ENCODE peak calls at places on chromosomes 3 and 15, in five cellular contexts. X is heart right ventricle, W is amniotic stem cell, H is Daoy, Y is left ventricle myocardium superior. I is an unnamed sample.

GRCh38 chr3:194496217-194496881 is 9.5 kb upstream of the ATP13A3 start:
- DNase-seq in X (no peak), W (no peak), H (peak; percentile 54), Y (no peak), I (no peak)

GRCh38 chr15:90638241-90638691 is 78.9 kb upstream of the BLM start:
- DNase-seq in X (no peak), W (no peak), H (no peak), Y (no peak), I (no peak)

GRCh38 chr3:89165636-89166312 is 58.4 kb downstream of the EPHA3 start:
- DNase-seq in X (no peak), W (no peak), H (no peak), Y (no peak), I (no peak)

GRCh38 chr3:161014997-161015749 is 90.0 kb downstream of the B3GALNT1 start:
- DNase-seq in X (no peak), W (no peak), H (no peak), Y (no peak), I (no peak)

GRCh38 chr3:165195628-165196576 is at the start of gene SLITRK3:
- DNase-seq in X (no peak), W (no peak), H (peak; percentile 5), Y (peak; percentile 23), I (peak; percentile 58)

GRCh38 chr3:136193273-136194043 is 2.7 kb downstream of the MSL2 start:
- DNase-seq in X (no peak), W (no peak), H (peak; percentile 7), Y (no peak), I (no peak)

GRCh38 chr3:13890377-13891016 is 10.6 kb upstream of the WNT7A start:
- DNase-seq in X (no peak), W (no peak), H (no peak), Y (no peak), I (peak; percentile 68)

GRCh38 chr3:151101270-151101954 is 15.9 kb downstream of the MED12L start:
- DNase-seq in X (peak; percentile 8), W (no peak), H (no peak), Y (no peak), I (no peak)

GRCh38 chr15:27937873-27938272 is 161.2 kb downstream of the OCA2 start:
- DNase-seq in X (no peak), W (no peak), H (no peak), Y (no peak), I (no peak)

GRCh38 chr3:116270053-116270452 is 175.2 kb downstream of the LSAMP start:
- DNase-seq in X (no peak), W (no peak), H (peak; percentile 33), Y (no peak), I (no peak)

GRCh38 chr15:70558406-70559222 is 204.7 kb downstream of the UACA start:
- DNase-seq in X (no peak), W (no peak), H (no peak), Y (no peak), I (peak; percentile 42)

GRCh38 chr15:36325206-36325605 is 254.2 kb upstream of the CDIN1 start:
- DNase-seq in X (no peak), W (no peak), H (no peak), Y (no peak), I (no peak)

GRCh38 chr3:140093742-140094141 is 158.8 kb downstream of the CLSTN2 start:
- DNase-seq in X (peak; percentile 81), W (peak; percentile 46), H (peak; percentile 91), Y (peak; percentile 34), I (no peak)

GRCh38 chr3:53694051-53694450 is 152.2 kb downstream of the CHDH start:
- DNase-seq in X (no peak), W (no peak), H (no peak), Y (no peak), I (no peak)

GRCh38 chr15:88894348-88894818 is 961 bp downstream of the HAPLN3 start:
- DNase-seq in X (no peak), W (no peak), H (peak; percentile 56), Y (peak; percentile 77), I (peak; percentile 91)

GRCh38 chr15:61500951-61501350 is 271.8 kb upstream of the RORA start:
- DNase-seq in X (no peak), W (no peak), H (no peak), Y (no peak), I (no peak)

GRCh38 chr3:72380711-72381508 is 467.3 kb downstream of the SHQ1 start:
- DNase-seq in X (no peak), W (no peak), H (no peak), Y (no peak), I (no peak)

GRCh38 chr15:93072011-93072410 is 17.0 kb downstream of the RGMA start:
- DNase-seq in X (no peak), W (no peak), H (no peak), Y (no peak), I (no peak)

GRCh38 chr3:13673207-13673606 is 124.3 kb downstream of the FBLN2 start:
- DNase-seq in X (no peak), W (no peak), H (no peak), Y (peak; percentile 2), I (no peak)

GRCh38 chr3:14616606-14617507 is 34.7 kb upstream of the CCDC174 start:
- DNase-seq in X (no peak), W (no peak), H (no peak), Y (no peak), I (no peak)

GRCh38 chr3:186644683-186645082 is 4.5 kb downstream of the FETUB start:
- DNase-seq in X (no peak), W (no peak), H (no peak), Y (no peak), I (no peak)

GRCh38 chr3:104102386-104102785 is 1264.3 kb upstream of the ALCAM start:
- DNase-seq in X (no peak), W (peak; percentile 15), H (no peak), Y (no peak), I (peak; percentile 77)

GRCh38 chr3:57095361-57095760 is 34.9 kb downstream of the SPATA12 start:
- DNase-seq in X (no peak), W (no peak), H (no peak), Y (no peak), I (no peak)

GRCh38 chr15:85639752-85640381 is 154.9 kb downstream of the KLHL25 start:
- DNase-seq in X (no peak), W (no peak), H (no peak), Y (no peak), I (peak; percentile 61)

GRCh38 chr3:125437631-125438435 is 62.7 kb upstream of the ZNF148 start:
- DNase-seq in X (peak; percentile 44), W (peak; percentile 15), H (peak; percentile 51), Y (peak; percentile 53), I (peak; percentile 64)

GRCh38 chr3:34207826-34208225 is 409.4 kb downstream of the PDCD6IP start:
- DNase-seq in X (no peak), W (no peak), H (no peak), Y (no peak), I (no peak)

GRCh38 chr3:14599488-14599887 is 52.1 kb upstream of the CCDC174 start:
- DNase-seq in X (no peak), W (no peak), H (no peak), Y (no peak), I (no peak)

GRCh38 chr3:157199841-157200240 is 39.9 kb upstream of the CCNL1 start:
- DNase-seq in X (no peak), W (no peak), H (no peak), Y (no peak), I (no peak)

GRCh38 chr3:156483961-156484787 is 70.7 kb downstream of the SSR3 start:
- DNase-seq in X (no peak), W (no peak), H (peak; percentile 77), Y (no peak), I (peak; percentile 59)

GRCh38 chr3:21508244-21508643 is 242.8 kb downstream of the ZNF385D start:
- DNase-seq in X (no peak), W (no peak), H (no peak), Y (no peak), I (no peak)

GRCh38 chr3:194482196-194482593 is 4.6 kb downstream of the ATP13A3 start:
- DNase-seq in X (no peak), W (no peak), H (peak; percentile 27), Y (no peak), I (no peak)

GRCh38 chr3:39415983-39416382 is 9.5 kb downstream of the RPSA start:
- DNase-seq in X (no peak), W (no peak), H (no peak), Y (no peak), I (no peak)

GRCh38 chr3:156920399-156920798 is 94.2 kb downstream of the LEKR1 start:
- DNase-seq in X (no peak), W (no peak), H (no peak), Y (no peak), I (no peak)